ENCODE peak calls at places on chromosomes 3 and 15, in four cellular contexts. H is NCI-H1092 treated with DMSO at 0.1 percent for 48 hours; B is epithelial cell of esophagus; Y is CD4-positive, alpha-beta T cell. G is an unnamed sample.

GRCh38 chr15:99953886-99954285 is 220.6 kb upstream of the LYSMD4 start:
- DNase-seq in Y (no peak), B (no peak), H (no peak), G (no peak)

GRCh38 chr3:108485146-108485545 is 25.2 kb downstream of the MYH15 start:
- DNase-seq in H (no peak), Y (no peak), B (no peak), G (no peak)

GRCh38 chr3:81891056-81891455 is 129.6 kb upstream of the GBE1 start:
- DNase-seq in B (no peak), H (peak), Y (no peak), G (no peak)

GRCh38 chr15:39698444-39699390 is 83.9 kb downstream of the FSIP1 start:
- DNase-seq in H (no peak), B (no peak), Y (no peak), G (no peak)

GRCh38 chr15:75455424-75455981 is 4.0 kb upstream of the SIN3A start:
- DNase-seq in Y (peak), H (peak), B (peak), G (peak)

GRCh38 chr3:45154641-45155147 is 8.5 kb upstream of the CDCP1 start:
- DNase-seq in Y (no peak), H (no peak), B (peak), G (no peak)

GRCh38 chr15:40011303-40011702 is 27.7 kb downstream of the SRP14 start:
- DNase-seq in Y (no peak), B (no peak), H (no peak), G (no peak)

GRCh38 chr15:90883526-90883931 is 775 bp upstream of the FES start:
- DNase-seq in Y (no peak), H (no peak), B (no peak), G (no peak)

GRCh38 chr3:190883973-190884832 is 21.7 kb upstream of the GMNC start:
- DNase-seq in H (peak), Y (no peak), B (peak), G (no peak)

GRCh38 chr3:30073622-30074021 is 532.8 kb upstream of the TGFBR2 start:
- DNase-seq in B (peak), Y (no peak), H (no peak), G (no peak)

GRCh38 chr15:75203017-75203907 is 1.6 kb downstream of the C15orf39 start:
- DNase-seq in B (peak), Y (no peak), H (no peak), G (no peak)

GRCh38 chr3:66442254-66443249 is 58.3 kb downstream of the LRIG1 start:
- DNase-seq in B (peak), Y (no peak), H (peak), G (no peak)

GRCh38 chr3:111589303-111590095 is 5.6 kb downstream of the ZBED2 start:
- DNase-seq in B (peak), H (no peak), Y (no peak), G (no peak)

GRCh38 chr3:36944641-36945270 is at the start of gene TRANK1:
- DNase-seq in H (peak), B (peak), Y (peak), G (peak)

GRCh38 chr15:31480356-31481058 is 153.9 kb downstream of the KLF13 start:
- DNase-seq in H (no peak), Y (no peak), B (no peak), G (no peak)